ENCODE peak calls at places on chromosomes 11 and 22, in ten cellular contexts. X, O, T, W, V, K, B, J, F and N are unnamed samples.
A peak's percentile ranks its signal among the peaks of the same experiment; 100 is the strongest.

GRCh38 chr11:1908579-1908978 is 10.9 kb upstream of the TNNT3 start:
- DNase-seq in X (no peak), O (no peak), T (no peak), W (no peak), V (no peak), K (no peak), B (no peak), J (no peak), F (no peak), N (no peak)

GRCh38 chr11:64553554-64554201 is 37.3 kb upstream of the SLC22A12 start:
- DNase-seq in X (peak; percentile 58), O (no peak), T (peak; percentile 51), W (peak; percentile 71), V (peak; percentile 51), K (no peak), B (peak; percentile 41), J (no peak), F (no peak), N (peak; percentile 76)

GRCh38 chr22:43714104-43714503 is 98.0 kb downstream of the EFCAB6 start:
- DNase-seq in X (no peak), O (no peak), T (no peak), W (no peak), V (no peak), K (no peak), B (no peak), J (no peak), F (no peak), N (no peak)

GRCh38 chr11:108559340-108559739 is 34.2 kb downstream of the EXPH5 start:
- DNase-seq in X (no peak), O (no peak), T (peak; percentile 83), W (no peak), V (no peak), K (no peak), B (no peak), J (no peak), F (no peak), N (no peak)

GRCh38 chr11:27701262-27702105 is 1.2 kb upstream of the BDNF start:
- DNase-seq in X (no peak), O (no peak), T (peak; percentile 88), W (no peak), V (peak; percentile 47), K (no peak), B (peak; percentile 65), J (peak; percentile 75), F (no peak), N (peak; percentile 28)

GRCh38 chr11:60887531-60887930 is 18.9 kb downstream of the PRPF19 start:
- DNase-seq in X (peak; percentile 33), O (no peak), T (peak; percentile 67), W (no peak), V (peak; percentile 19), K (peak; percentile 68), B (peak; percentile 49), J (no peak), F (no peak), N (peak; percentile 51)

GRCh38 chr22:28903719-28904118 is 20.3 kb downstream of the ZNRF3 start:
- DNase-seq in X (no peak), O (no peak), T (no peak), W (no peak), V (no peak), K (no peak), B (no peak), J (no peak), F (no peak), N (no peak)

GRCh38 chr11:122772945-122773344 is 65.4 kb upstream of the CRTAM start:
- DNase-seq in X (no peak), O (no peak), T (peak; percentile 41), W (no peak), V (no peak), K (no peak), B (no peak), J (no peak), F (no peak), N (no peak)

GRCh38 chr22:29782061-29782845 is 15.1 kb downstream of the UQCR10 start:
- DNase-seq in X (no peak), O (no peak), T (peak; percentile 51), W (no peak), V (no peak), K (no peak), B (no peak), J (no peak), F (no peak), N (no peak)

GRCh38 chr22:42344391-42344861 is 74.0 kb upstream of the TCF20 start:
- DNase-seq in X (no peak), O (no peak), T (peak; percentile 37), W (no peak), V (no peak), K (peak; percentile 60), B (peak; percentile 49), J (no peak), F (no peak), N (no peak)

GRCh38 chr22:41308054-41308453 is 6.7 kb downstream of the ZC3H7B start:
- DNase-seq in X (no peak), O (no peak), T (peak; percentile 94), W (no peak), V (no peak), K (no peak), B (no peak), J (no peak), F (no peak), N (no peak)

GRCh38 chr11:16126361-16126760 is 230.0 kb downstream of the SOX6 start:
- DNase-seq in X (no peak), O (no peak), T (no peak), W (no peak), V (peak; percentile 85), K (peak; percentile 85), B (no peak), J (no peak), F (no peak), N (peak; percentile 25)

GRCh38 chr11:17389205-17389956 is 922 bp upstream of the KCNJ11 start:
- DNase-seq in X (peak; percentile 67), O (peak; percentile 59), T (peak; percentile 41), W (peak; percentile 78), V (peak; percentile 91), K (peak; percentile 76), B (peak; percentile 61), J (no peak), F (peak; percentile 76), N (peak; percentile 90)

GRCh38 chr11:6812391-6813005 is 13.0 kb upstream of the OR6A2 start:
- DNase-seq in X (no peak), O (peak; percentile 32), T (peak; percentile 53), W (peak; percentile 29), V (peak; percentile 22), K (peak; percentile 33), B (peak; percentile 43), J (no peak), F (peak; percentile 39), N (peak; percentile 67)

GRCh38 chr22:45548991-45549736 is 46.5 kb downstream of the FBLN1 start:
- DNase-seq in X (no peak), O (no peak), T (peak; percentile 96), W (no peak), V (no peak), K (no peak), B (no peak), J (peak; percentile 93), F (no peak), N (no peak)

GRCh38 chr11:11607772-11608171 is 14.0 kb downstream of the GALNT18 start:
- DNase-seq in X (no peak), O (no peak), T (no peak), W (no peak), V (no peak), K (no peak), B (peak; percentile 43), J (peak; percentile 28), F (no peak), N (no peak)

GRCh38 chr11:8011981-8012444 is 24.9 kb downstream of the EIF3F start:
- DNase-seq in X (no peak), O (no peak), T (peak; percentile 98), W (no peak), V (no peak), K (no peak), B (peak; percentile 15), J (peak; percentile 48), F (no peak), N (no peak)

GRCh38 chr11:44627911-44628729 is 62.7 kb downstream of the CD82 start:
- DNase-seq in X (no peak), O (peak; percentile 5), T (peak; percentile 51), W (peak; percentile 1), V (peak; percentile 57), K (no peak), B (no peak), J (peak; percentile 59), F (no peak), N (no peak)

GRCh38 chr22:40668611-40669390 is 10.5 kb upstream of the MCHR1 start:
- DNase-seq in X (no peak), O (no peak), T (peak; percentile 97), W (no peak), V (no peak), K (no peak), B (peak; percentile 66), J (no peak), F (no peak), N (no peak)

GRCh38 chr22:39070186-39070585 is 6.9 kb upstream of the APOBEC3G start:
- DNase-seq in X (no peak), O (no peak), T (no peak), W (no peak), V (no peak), K (no peak), B (no peak), J (no peak), F (no peak), N (no peak)